ENCODE peak calls at places on chromosomes 1 and 21, in four cellular contexts. Q, O, Z and F are unnamed samples.

GRCh38 chr1:43274125-43274803 is 4.5 kb downstream of the TMEM125 start:
- DNase-seq in Q (no peak), O (peak), Z (no peak), F (no peak)

GRCh38 chr1:109792056-109792831 is 28.5 kb upstream of the EPS8L3 start:
- DNase-seq in Q (peak), O (no peak), Z (peak), F (peak)

GRCh38 chr1:145999321-146000024 is 3.1 kb upstream of the TXNIP start:
- DNase-seq in Q (no peak), O (no peak), Z (no peak), F (peak)

GRCh38 chr1:230548997-230549396 is 93.3 kb upstream of the COG2 start:
- DNase-seq in Q (no peak), O (no peak), Z (no peak), F (no peak)

GRCh38 chr1:84379128-84379527 is 19.2 kb upstream of the DNASE2B start:
- DNase-seq in Q (peak), O (no peak), Z (no peak), F (no peak)

GRCh38 chr1:160342520-160342919 is 530 bp downstream of the COPA start:
- DNase-seq in Q (no peak), O (no peak), Z (no peak), F (no peak)

GRCh38 chr1:171881466-171881865 is 40.2 kb downstream of the DNM3 start:
- DNase-seq in Q (no peak), O (no peak), Z (no peak), F (peak)

GRCh38 chr1:246987083-246987690 is 20.7 kb downstream of the ZNF695 start:
- DNase-seq in Q (no peak), O (no peak), Z (no peak), F (no peak)

GRCh38 chr1:66764994-66765578 is 12.8 kb downstream of the DYNLT5 start:
- DNase-seq in Q (peak), O (no peak), Z (peak), F (peak)

GRCh38 chr1:22689505-22689904 is 21.1 kb upstream of the EPHB2 start:
- DNase-seq in Q (peak), O (no peak), Z (no peak), F (no peak)

GRCh38 chr1:39107891-39108290 is 81.7 kb downstream of the NDUFS5 start:
- DNase-seq in Q (no peak), O (no peak), Z (no peak), F (no peak)

GRCh38 chr21:31446206-31446900 is 102.3 kb upstream of the TIAM1 start:
- DNase-seq in Q (no peak), O (no peak), Z (no peak), F (no peak)

GRCh38 chr1:24117722-24118409 is 5.9 kb upstream of the MYOM3 start:
- DNase-seq in Q (no peak), O (peak), Z (no peak), F (peak)

GRCh38 chr1:90537606-90538362 is 179.3 kb downstream of the BARHL2 start:
- DNase-seq in Q (no peak), O (no peak), Z (no peak), F (no peak)

GRCh38 chr1:64938991-64939390 is 27.4 kb downstream of the JAK1 start:
- DNase-seq in Q (no peak), O (no peak), Z (no peak), F (no peak)

GRCh38 chr1:32465541-32466002 is 700 bp downstream of the ZBTB8B start:
- DNase-seq in Q (no peak), O (no peak), Z (no peak), F (no peak)

GRCh38 chr1:167491586-167492408 is 26.5 kb downstream of the CD247 start:
- DNase-seq in Q (no peak), O (no peak), Z (no peak), F (no peak)

GRCh38 chr21:45406801-45407628 is 2.0 kb downstream of the COL18A1 start:
- DNase-seq in Q (no peak), O (no peak), Z (no peak), F (no peak)

GRCh38 chr1:208093754-208094719 is 150.1 kb downstream of the PLXNA2 start:
- DNase-seq in Q (no peak), O (no peak), Z (peak), F (peak)

GRCh38 chr1:184329962-184330868 is 56.6 kb upstream of the C1orf21 start:
- DNase-seq in Q (no peak), O (no peak), Z (no peak), F (peak)

GRCh38 chr1:24203404-24203803 is 16.3 kb upstream of the IFNLR1 start:
- DNase-seq in Q (no peak), O (no peak), Z (no peak), F (peak)

GRCh38 chr1:43069481-43070050 is 102.5 kb downstream of the EBNA1BP2 start:
- DNase-seq in Q (no peak), O (no peak), Z (no peak), F (no peak)

GRCh38 chr1:241972703-241973375 is 15.3 kb downstream of the BECN2 start:
- DNase-seq in Q (peak), O (no peak), Z (peak), F (no peak)

GRCh38 chr1:79929356-79929755 is 922.8 kb upstream of the ADGRL4 start:
- DNase-seq in Q (no peak), O (peak), Z (no peak), F (no peak)

GRCh38 chr1:159009287-159009686 is 420 bp upstream of the IFI16 start:
- DNase-seq in Q (no peak), O (no peak), Z (no peak), F (no peak)

GRCh38 chr21:34029724-34030528 is 43.5 kb upstream of the MRPS6 start:
- DNase-seq in Q (peak), O (peak), Z (peak), F (peak)

GRCh38 chr1:86704972-86705632 is 726 bp downstream of the SH3GLB1 start:
- DNase-seq in Q (peak), O (no peak), Z (no peak), F (peak)

GRCh38 chr1:214558002-214558770 is 6.8 kb upstream of the PTPN14 start:
- DNase-seq in Q (no peak), O (no peak), Z (no peak), F (no peak)

GRCh38 chr1:10031461-10031860 is 1.3 kb upstream of the UBE4B start:
- DNase-seq in Q (no peak), O (peak), Z (no peak), F (no peak)

GRCh38 chr1:52571783-52572182 is 18.9 kb upstream of the TUT4 start:
- DNase-seq in Q (no peak), O (no peak), Z (no peak), F (no peak)

GRCh38 chr1:27341525-27342252 is at the start of gene SYTL1:
- DNase-seq in Q (no peak), O (peak), Z (no peak), F (peak)

GRCh38 chr1:158687037-158687436 is 522 bp upstream of the SPTA1 start:
- DNase-seq in Q (no peak), O (no peak), Z (no peak), F (no peak)

GRCh38 chr1:164631751-164632150 is 72.8 kb downstream of the PBX1 start:
- DNase-seq in Q (no peak), O (no peak), Z (no peak), F (no peak)

GRCh38 chr1:6378096-6378746 is 15.3 kb downstream of the ACOT7 start:
- DNase-seq in Q (no peak), O (no peak), Z (no peak), F (no peak)

GRCh38 chr21:31370893-31371652 is 27.0 kb upstream of the TIAM1 start:
- DNase-seq in Q (no peak), O (no peak), Z (no peak), F (no peak)

GRCh38 chr1:21775985-21776562 is 6.9 kb downstream of the USP48 start:
- DNase-seq in Q (no peak), O (no peak), Z (no peak), F (no peak)

DNA sequence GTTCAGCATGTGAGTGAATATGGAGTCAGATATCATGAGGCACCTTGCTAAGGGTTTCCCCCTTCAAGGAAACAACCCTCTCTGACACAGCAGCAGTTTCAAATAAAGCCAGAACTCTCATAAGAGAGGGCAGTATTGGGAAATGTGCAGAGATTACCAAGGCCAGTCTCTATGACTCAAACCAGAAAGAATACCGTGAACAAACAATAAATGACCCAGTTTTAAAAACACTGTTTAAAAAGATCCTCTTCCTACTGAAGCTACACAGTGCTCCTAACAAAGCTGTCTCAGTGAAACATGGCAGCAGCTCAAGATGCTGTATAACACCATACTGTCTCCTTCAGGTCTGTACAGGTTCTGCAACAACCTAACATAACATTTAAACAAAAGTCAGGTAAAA is 102.6 kb downstream of the KIAA0319L start:
- DNase-seq in Q (no peak), O (no peak), Z (no peak), F (no peak)
- TF ChIP-seq CTCF in Q (no peak), O (peak), Z (no peak), F (no peak)

DNA sequence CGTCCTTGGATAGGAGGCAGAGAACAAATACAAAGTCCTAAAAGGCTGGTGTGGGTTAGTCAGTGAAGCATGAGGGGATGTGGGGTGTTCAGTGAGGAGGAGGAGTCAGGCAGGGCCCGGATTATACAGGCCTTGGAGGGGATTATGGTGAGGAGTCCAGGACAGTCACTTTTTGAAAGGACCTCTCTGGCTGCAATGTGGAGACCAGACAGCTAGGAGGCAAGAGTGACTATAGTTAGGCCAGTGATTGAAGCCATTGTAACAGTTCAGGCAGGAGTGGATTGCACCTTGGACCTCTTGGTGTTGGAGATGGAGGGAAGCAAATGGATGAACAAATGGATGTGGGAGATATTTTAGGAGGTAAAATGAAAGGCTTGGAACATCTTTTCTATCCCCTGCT is 115.8 kb downstream of the C1orf94 start:
- DNase-seq in Q (no peak), O (no peak), Z (no peak), F (no peak)
- TF ChIP-seq CTCF in Q (no peak), O (peak), Z (no peak), F (no peak)

GRCh38 chr1:41598325-41598724 is 113.8 kb upstream of the EDN2 start:
- DNase-seq in Q (no peak), O (no peak), Z (no peak), F (no peak)

DNA sequence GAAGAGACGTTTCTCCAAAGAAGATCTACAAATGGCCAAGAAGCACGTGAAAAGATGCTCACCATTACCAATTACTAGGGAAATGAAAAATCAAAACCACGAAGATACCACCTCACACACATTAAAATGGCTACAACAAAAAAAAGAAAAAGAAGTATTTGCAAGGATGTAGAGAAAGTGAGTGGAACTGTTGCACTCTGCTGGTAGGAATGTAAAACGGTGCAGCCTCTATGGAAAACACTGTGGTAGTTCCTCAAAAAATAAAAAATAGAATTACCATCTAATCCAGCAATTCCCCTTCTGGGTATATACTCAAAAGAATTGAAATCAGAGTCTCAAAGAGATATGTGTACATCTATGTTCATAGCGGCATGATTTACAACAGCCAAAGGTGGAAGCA is 115.4 kb upstream of the EDN2 start:
- DNase-seq in Q (no peak), O (peak), Z (no peak), F (no peak)
- TF ChIP-seq CTCF in Q (peak), O (peak), Z (peak), F (peak)

GRCh38 chr1:53638641-53639035 is 100.3 kb downstream of the GLIS1 start:
- DNase-seq in Q (no peak), O (no peak), Z (no peak), F (no peak)

GRCh38 chr1:53639996-53640695 is 98.8 kb downstream of the GLIS1 start:
- DNase-seq in Q (no peak), O (no peak), Z (no peak), F (no peak)

GRCh38 chr1:53640696-53641065 is 98.3 kb downstream of the GLIS1 start:
- DNase-seq in Q (no peak), O (no peak), Z (no peak), F (no peak)

GRCh38 chr1:53637726-53638640 is 101.0 kb downstream of the GLIS1 start:
- DNase-seq in Q (no peak), O (no peak), Z (no peak), F (no peak)

GRCh38 chr1:53639251-53639721 is 99.7 kb downstream of the GLIS1 start:
- DNase-seq in Q (no peak), O (peak), Z (no peak), F (no peak)
- TF ChIP-seq CTCF in Q (no peak), O (peak), Z (no peak), F (no peak)

DNA sequence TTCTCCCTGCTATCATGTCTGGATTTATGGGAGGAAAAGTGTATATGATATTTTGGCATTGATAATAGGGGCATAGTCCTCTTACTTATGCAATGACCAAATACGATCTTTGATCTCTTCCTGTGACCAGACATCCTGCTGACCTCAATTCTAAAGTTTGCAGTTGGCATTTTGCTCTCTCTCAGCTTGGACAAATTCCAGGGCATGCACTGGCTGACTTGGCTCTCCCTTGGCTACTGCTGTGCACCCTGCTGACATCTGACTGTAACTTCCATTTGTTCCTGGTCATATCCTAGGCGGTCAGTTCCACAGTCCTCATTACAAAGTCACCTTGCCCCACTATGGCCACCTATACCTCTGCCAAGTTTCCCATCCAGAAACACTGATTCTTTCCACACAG is 380.7 kb upstream of the NR5A2 start:
- DNase-seq in Q (no peak), O (no peak), Z (no peak), F (no peak)
- TF ChIP-seq CTCF in Q (no peak), O (no peak), Z (no peak), F (no peak)

DNA sequence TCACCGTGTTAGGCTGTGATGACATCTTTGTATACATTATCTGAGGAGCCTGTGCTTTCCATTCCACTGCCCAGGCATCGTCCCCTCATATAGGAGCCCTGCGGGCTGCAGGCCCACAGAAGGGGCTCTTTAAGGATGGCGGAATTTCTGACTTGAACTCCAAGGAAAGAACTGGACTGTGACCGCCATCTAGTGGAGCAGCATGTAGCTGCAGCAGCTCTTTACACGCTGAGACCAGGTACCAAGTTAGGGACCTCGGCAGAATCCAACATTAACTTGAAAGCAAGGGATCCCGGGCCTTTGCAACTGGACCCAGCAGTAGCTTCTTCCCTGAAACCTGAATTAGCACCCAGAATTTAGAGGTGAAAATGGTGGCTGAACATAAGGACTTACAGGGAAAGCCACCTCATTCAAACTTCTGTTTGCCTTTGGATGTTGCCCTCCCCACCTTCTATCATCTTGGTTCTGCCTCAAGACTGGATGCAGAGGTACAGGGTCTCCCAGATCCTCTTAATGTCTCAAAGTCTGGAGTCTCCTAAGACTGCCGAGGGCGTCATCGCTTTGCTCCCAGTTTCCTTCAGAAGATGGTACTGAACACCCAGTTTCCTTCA is 140.5 kb downstream of the ZSCAN20 start:
- DNase-seq in Q (peak), O (peak), Z (peak), F (peak)
- TF ChIP-seq CTCF in Q (peak), O (peak), Z (peak), F (peak)